ENCODE peak calls at places on chromosome 15, in four cellular contexts. S is NCI-H1417, Y is EH, M is H54. N is an unnamed sample.

GRCh38 chr15:75043509-75044257 is 20.3 kb downstream of the PPCDC start:
- DNase-seq in S (peak), Y (peak), M (peak), N (no peak)

GRCh38 chr15:100944237-100944875 is 25.2 kb downstream of the LRRK1 start:
- DNase-seq in S (no peak), Y (peak), M (no peak), N (no peak)

GRCh38 chr15:74425634-74426033 is 8.1 kb downstream of the SEMA7A start:
- DNase-seq in S (no peak), Y (no peak), M (no peak), N (no peak)

GRCh38 chr15:38129531-38130199 is 123.0 kb upstream of the SPRED1 start:
- DNase-seq in S (no peak), Y (peak), M (peak), N (no peak)

GRCh38 chr15:97804950-97805349 is 155.6 kb upstream of the ARRDC4 start:
- DNase-seq in S (no peak), Y (no peak), M (no peak), N (no peak)

GRCh38 chr15:28991236-28992171 is 105.7 kb downstream of the APBA2 start:
- DNase-seq in S (no peak), Y (no peak), M (no peak), N (no peak)

GRCh38 chr15:75452364-75452967 is 976 bp upstream of the SIN3A start:
- DNase-seq in S (peak), Y (peak), M (peak), N (peak)

GRCh38 chr15:90838066-90838465 is 30.3 kb upstream of the FURIN start:
- DNase-seq in S (no peak), Y (no peak), M (no peak), N (no peak)

GRCh38 chr15:66126057-66126855 is 127.3 kb downstream of the MEGF11 start:
- DNase-seq in S (peak), Y (no peak), M (no peak), N (peak)

GRCh38 chr15:40937762-40938529 is 8.8 kb downstream of the DLL4 start:
- DNase-seq in S (no peak), Y (peak), M (peak), N (peak)

GRCh38 chr15:67863442-67863987 is 23.7 kb upstream of the RNU6-1 start:
- DNase-seq in S (peak), Y (peak), M (peak), N (peak)

GRCh38 chr15:40776537-40777141 is 6.9 kb downstream of the C15orf62 start:
- DNase-seq in S (no peak), Y (peak), M (peak), N (no peak)

N was measured in COR-L47.